ENCODE peak calls at places on chromosomes 2 and 18, in five cellular contexts. X is H9, C is SHP77, O is GM13976, A is NCI-H2081. G is an unnamed sample.

GRCh38 chr18:3511980-3512379 is 62.0 kb downstream of the TGIF1 start:
- DNase-seq in X (no peak), C (no peak), O (no peak), A (no peak), G (no peak)

GRCh38 chr18:3015203-3015590 is 2.3 kb upstream of the LPIN2 start:
- DNase-seq in X (no peak), C (no peak), O (no peak), A (no peak), G (no peak)

GRCh38 chr18:45686892-45687611 is 36.9 kb upstream of the SLC14A1 start:
- DNase-seq in X (no peak), C (no peak), O (peak; percentile 75), A (no peak), G (no peak)

GRCh38 chr2:240160291-240161086 is 20.0 kb upstream of the OTOS start:
- DNase-seq in X (no peak), C (no peak), O (no peak), A (no peak), G (no peak)

GRCh38 chr18:70384181-70384790 is 95.4 kb downstream of the SOCS6 start:
- DNase-seq in X (no peak), C (no peak), O (no peak), A (no peak), G (no peak)

GRCh38 chr2:16861154-16861929 is 195.7 kb upstream of the CYRIA start:
- DNase-seq in X (no peak), C (no peak), O (no peak), A (no peak), G (no peak)

GRCh38 chr2:200259577-200259957 is 46.9 kb upstream of the SPATS2L start:
- DNase-seq in X (no peak), C (no peak), O (no peak), A (peak; percentile 8), G (no peak)

GRCh38 chr2:8009010-8009597 is 672.8 kb upstream of the ID2 start:
- DNase-seq in X (no peak), C (no peak), O (no peak), A (no peak), G (no peak)

GRCh38 chr2:37000273-37000780 is 34.0 kb upstream of the STRN start:
- DNase-seq in X (no peak), C (no peak), O (no peak), A (no peak), G (no peak)

GRCh38 chr18:38450876-38451275 is 885.3 kb upstream of the CELF4 start:
- DNase-seq in X (no peak), C (no peak), O (no peak), A (no peak), G (no peak)

GRCh38 chr18:39325973-39326372 is 1760.4 kb upstream of the CELF4 start:
- DNase-seq in X (no peak), C (no peak), O (no peak), A (no peak), G (no peak)

GRCh38 chr2:79011485-79011884 is 14.0 kb upstream of the REG3G start:
- DNase-seq in X (no peak), C (no peak), O (no peak), A (no peak), G (no peak)

GRCh38 chr2:112794131-112794733 is 9.9 kb upstream of the IL1A start:
- DNase-seq in X (no peak), C (peak; percentile 2), O (peak; percentile 49), A (no peak), G (no peak)